ENCODE peak calls at places on chromosomes 1 and 21, in five cellular contexts. X, D, O, Q and A are unnamed samples.

GRCh38 chr1:180358649-180359048 is 128.6 kb downstream of the LHX4 start:
- DNase-seq in X (no peak), D (no peak), O (no peak), Q (no peak), A (no peak)

GRCh38 chr1:202212787-202213186 is 19.2 kb downstream of the LGR6 start:
- DNase-seq in X (no peak), D (no peak), O (no peak), Q (no peak), A (no peak)

GRCh38 chr1:118479351-118479750 is 294.3 kb upstream of the SPAG17 start:
- DNase-seq in X (no peak), D (no peak), O (no peak), Q (no peak), A (no peak)

GRCh38 chr1:40625476-40626382 is 39.8 kb downstream of the RIMS3 start:
- DNase-seq in X (no peak), D (no peak), O (no peak), Q (no peak), A (no peak)

GRCh38 chr1:180603223-180603849 is 28.5 kb upstream of the XPR1 start:
- DNase-seq in X (no peak), D (peak), O (no peak), Q (no peak), A (no peak)

GRCh38 chr1:232445361-232446106 is 184.4 kb downstream of the SIPA1L2 start:
- DNase-seq in X (no peak), D (no peak), O (no peak), Q (no peak), A (no peak)

GRCh38 chr1:247448107-247448778 is 9.7 kb downstream of the OR2B11 start:
- DNase-seq in X (no peak), D (peak), O (no peak), Q (peak), A (no peak)

GRCh38 chr1:219340796-219341195 is 167.1 kb downstream of the LYPLAL1 start:
- DNase-seq in X (no peak), D (no peak), O (no peak), Q (no peak), A (no peak)

GRCh38 chr1:101371259-101371658 is 134.4 kb downstream of the S1PR1 start:
- DNase-seq in X (peak), D (peak), O (peak), Q (no peak), A (peak)

GRCh38 chr1:51234721-51235425 is 1.2 kb upstream of the RNF11 start:
- DNase-seq in X (peak), D (peak), O (peak), Q (no peak), A (no peak)

GRCh38 chr1:228314658-228315483 is 91.8 kb downstream of the TRIM11 start:
- DNase-seq in X (no peak), D (no peak), O (no peak), Q (no peak), A (no peak)

GRCh38 chr21:34034369-34035014 is 38.9 kb upstream of the MRPS6 start:
- DNase-seq in X (no peak), D (peak), O (peak), Q (no peak), A (no peak)

GRCh38 chr1:117685936-117686806 is 80.3 kb downstream of the TENT5C start:
- DNase-seq in X (no peak), D (no peak), O (no peak), Q (no peak), A (no peak)

GRCh38 chr1:150577557-150578277 is 1.7 kb downstream of the MCL1 start:
- DNase-seq in X (no peak), D (no peak), O (no peak), Q (no peak), A (no peak)

GRCh38 chr1:117788014-117788413 is 141.4 kb downstream of the GDAP2 start:
- DNase-seq in X (no peak), D (no peak), O (no peak), Q (no peak), A (no peak)

GRCh38 chr1:228265167-228265566 is 57.3 kb downstream of the OBSCN start:
- DNase-seq in X (no peak), D (peak), O (no peak), Q (no peak), A (no peak)

GRCh38 chr1:20074725-20075171 is 4.8 kb downstream of the PLA2G5 start:
- DNase-seq in X (no peak), D (no peak), O (no peak), Q (no peak), A (no peak)

GRCh38 chr1:20073247-20073646 is 3.3 kb downstream of the PLA2G5 start:
- DNase-seq in X (no peak), D (no peak), O (no peak), Q (no peak), A (no peak)

GRCh38 chr1:20071416-20071815 is 1.4 kb downstream of the PLA2G5 start:
- DNase-seq in X (no peak), D (no peak), O (no peak), Q (no peak), A (no peak)

GRCh38 chr1:20074046-20074724 is 4.2 kb downstream of the PLA2G5 start:
- DNase-seq in X (no peak), D (no peak), O (no peak), Q (no peak), A (no peak)

GRCh38 chr1:20072771-20073170 is 2.8 kb downstream of the PLA2G5 start:
- DNase-seq in X (no peak), D (no peak), O (no peak), Q (no peak), A (no peak)
- TF ChIP-seq ZNF274 in X (no peak), D (no peak), O (no peak), Q (no peak), A (no peak)

DNA sequence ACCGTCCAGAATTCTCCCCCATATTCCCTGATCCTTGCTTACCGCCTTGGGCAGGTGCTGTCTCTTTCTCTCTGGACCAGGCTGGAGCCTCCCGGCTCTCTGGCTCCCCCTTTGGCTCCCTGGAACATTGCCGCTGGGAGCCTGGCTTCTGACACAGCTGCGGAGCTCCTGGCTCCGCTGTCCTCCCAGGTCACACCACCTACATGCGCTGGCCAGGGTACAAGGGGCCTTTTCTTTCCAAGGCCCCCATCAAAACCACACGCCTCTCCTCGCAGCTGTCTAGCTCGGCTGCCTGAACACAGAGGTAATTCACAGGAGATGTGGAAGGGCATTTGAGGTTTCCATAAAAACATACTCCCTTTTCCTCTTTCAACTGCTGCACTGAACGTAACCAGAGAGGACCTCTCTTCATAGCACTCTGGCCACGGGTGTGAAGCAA is 7.5 kb upstream of the ZNF648 start:
- DNase-seq in X (no peak), D (peak), O (peak), Q (peak), A (peak)
- TF ChIP-seq JUND in X (no peak), D (no peak), O (no peak), Q (no peak), A (no peak)

GRCh38 chr1:95041491-95042165 is 31.1 kb downstream of the ALG14 start:
- DNase-seq in X (no peak), D (peak), O (peak), Q (no peak), A (peak)
- TF ChIP-seq POLR2AphosphoS5 in X (no peak), D (no peak), O (no peak), Q (no peak), A (no peak)

GRCh38 chr1:87528754-87529517 is 200.3 kb downstream of the LMO4 start:
- DNase-seq in X (no peak), D (peak), O (no peak), Q (no peak), A (no peak)
- TF ChIP-seq ZNF274 in X (no peak), D (no peak), O (no peak), Q (no peak), A (no peak)

DNA sequence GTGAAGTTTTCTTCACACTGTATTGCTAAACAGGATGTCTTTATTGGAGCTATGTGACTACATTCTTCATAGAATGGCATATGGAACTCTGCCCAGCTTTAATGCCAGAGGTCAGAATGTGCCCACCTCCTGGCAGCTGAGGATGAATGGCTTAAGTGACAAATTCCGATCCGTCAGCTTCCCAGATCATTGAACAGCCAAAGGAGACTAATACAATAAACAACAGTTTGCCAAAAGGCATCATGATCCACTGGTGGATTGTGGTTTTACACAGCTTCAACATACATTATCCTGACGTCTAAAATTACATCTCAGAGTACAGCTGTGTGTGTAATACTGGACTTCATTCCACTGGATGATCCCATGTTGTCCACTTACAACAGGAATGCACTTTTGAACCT is 68.7 kb upstream of the C1orf105 start:
- DNase-seq in X (no peak), D (no peak), O (no peak), Q (no peak), A (no peak)
- TF ChIP-seq JUND in X (no peak), D (no peak), O (no peak), Q (no peak), A (peak)

GRCh38 chr1:216457356-216457755 is 34.1 kb upstream of the USH2A start:
- DNase-seq in X (no peak), D (no peak), O (no peak), Q (no peak), A (no peak)

GRCh38 chr1:216458807-216459206 is 35.6 kb upstream of the USH2A start:
- DNase-seq in X (no peak), D (no peak), O (no peak), Q (no peak), A (no peak)

GRCh38 chr1:216459651-216460200 is 36.5 kb upstream of the USH2A start:
- DNase-seq in X (no peak), D (no peak), O (no peak), Q (no peak), A (no peak)

GRCh38 chr1:216453777-216454176 is 30.5 kb upstream of the USH2A start:
- DNase-seq in X (no peak), D (no peak), O (no peak), Q (no peak), A (no peak)

GRCh38 chr1:216456682-216457081 is 33.4 kb upstream of the USH2A start:
- DNase-seq in X (no peak), D (no peak), O (no peak), Q (no peak), A (no peak)
- TF ChIP-seq POLR2AphosphoS5 in X (no peak), D (no peak), O (no peak), Q (no peak), A (no peak)

DNA sequence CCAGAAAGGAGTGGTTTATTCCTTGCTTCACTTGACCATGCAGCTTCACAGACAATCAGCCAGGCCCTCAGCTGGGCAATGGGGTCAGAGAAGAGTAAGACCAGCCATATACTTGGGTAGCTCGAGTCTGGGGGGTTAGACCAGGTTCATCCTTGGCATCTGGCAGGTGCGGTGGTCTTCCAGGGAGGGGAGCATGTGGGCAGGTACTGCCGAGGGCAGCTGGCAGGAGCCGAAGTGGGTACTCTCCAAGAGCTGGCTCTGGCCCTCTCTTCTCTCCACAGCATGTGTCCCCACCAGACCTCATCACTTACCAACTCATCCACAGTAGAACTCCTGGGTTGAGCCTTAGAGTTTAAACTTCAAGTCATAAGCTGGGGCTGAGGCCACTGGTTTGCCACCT is 156.8 kb downstream of the FOXD2 start:
- DNase-seq in X (no peak), D (no peak), O (no peak), Q (no peak), A (no peak)
- TF ChIP-seq ZNF274 in X (no peak), D (no peak), O (no peak), Q (no peak), A (no peak)

DNA sequence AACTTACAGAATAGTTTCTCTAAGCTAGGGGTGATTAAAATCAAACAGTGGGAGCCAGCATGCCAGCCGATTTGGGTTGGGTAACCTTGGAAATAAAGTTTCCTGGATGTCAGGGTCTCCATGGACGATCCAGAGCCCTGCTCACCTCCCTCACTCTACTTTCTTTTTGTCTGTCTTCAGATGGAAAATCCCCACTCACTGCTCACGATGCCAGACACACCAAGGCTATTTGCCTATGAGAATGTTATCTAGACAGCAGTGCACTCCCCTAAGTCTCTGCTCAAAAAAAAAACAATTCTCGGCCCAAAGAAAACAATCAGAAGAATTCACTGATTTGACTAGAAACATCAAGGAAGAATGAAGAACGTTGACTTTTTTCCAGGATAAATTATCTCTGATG is 13.9 kb downstream of the SLAMF7 start:
- DNase-seq in X (no peak), D (no peak), O (no peak), Q (no peak), A (no peak)
- TF ChIP-seq JUND in X (no peak), D (no peak), O (no peak), Q (no peak), A (no peak)

GRCh38 chr1:59565611-59566410 is 248.9 kb upstream of the HOOK1 start:
- DNase-seq in X (no peak), D (no peak), O (no peak), Q (no peak), A (no peak)
- TF ChIP-seq POLR2AphosphoS5 in X (no peak), D (no peak), O (no peak), Q (no peak), A (no peak)